ENCODE peak calls at places on chromosome 17, in ten cellular contexts. N is NCI-H1105; G is Calu3; O is DMS79; P is GM23338; J is NCI-H460; Z is hippocampal formation; S is brain pericyte; A is CD8-positive, alpha-beta T cell; D is effector memory CD4-positive, alpha-beta T cell. E is an unnamed sample.

GRCh38 chr17:56756536-56756935 is 77.2 kb downstream of the C17orf67 start:
- DNase-seq in N (no peak), G (no peak), O (no peak), P (no peak), J (no peak), Z (no peak), S (no peak), A (no peak), D (no peak), E (peak)

GRCh38 chr17:81697261-81698044 is 5.7 kb upstream of the MRPL12 start:
- DNase-seq in N (no peak), G (no peak), O (no peak), P (no peak), J (no peak), Z (no peak), S (no peak), A (no peak), D (no peak), E (no peak)

GRCh38 chr17:57751971-57752905 is 7.1 kb upstream of the CCDC182 start:
- DNase-seq in N (no peak), G (no peak), O (no peak), P (no peak), J (no peak), Z (no peak), S (no peak), A (no peak), D (no peak), E (no peak)

GRCh38 chr17:78356163-78356713 is 3.6 kb downstream of the SOCS3 start:
- DNase-seq in N (no peak), G (peak), O (no peak), P (peak), J (peak), Z (no peak), S (no peak), A (peak), D (peak), E (peak)

GRCh38 chr17:49646391-49647255 is 31.3 kb downstream of the SPOP start:
- DNase-seq in N (no peak), G (peak), O (no peak), P (no peak), J (no peak), Z (no peak), S (no peak), A (no peak), D (no peak), E (peak)

GRCh38 chr17:58370309-58370708 is 18.3 kb upstream of the SUPT4H1 start:
- DNase-seq in N (no peak), G (no peak), O (no peak), P (no peak), J (no peak), Z (no peak), S (no peak), A (no peak), D (no peak), E (no peak)

GRCh38 chr17:75404223-75404738 is 1.2 kb downstream of the GRB2 start:
- DNase-seq in N (peak), G (peak), O (no peak), P (peak), J (peak), Z (peak), S (no peak), A (peak), D (peak), E (peak)

GRCh38 chr17:76270770-76271668 is 5.9 kb downstream of the UBALD2 start:
- DNase-seq in N (no peak), G (no peak), O (no peak), P (no peak), J (no peak), Z (no peak), S (no peak), A (no peak), D (no peak), E (no peak)

GRCh38 chr17:46028969-46029565 is 30.0 kb downstream of the STH start:
- DNase-seq in N (no peak), G (no peak), O (no peak), P (no peak), J (no peak), Z (no peak), S (no peak), A (no peak), D (no peak), E (no peak)

GRCh38 chr17:29042679-29043538 is at the start of gene PIPOX:
- DNase-seq in N (peak), G (peak), O (peak), P (peak), J (no peak), Z (peak), S (peak), A (no peak), D (no peak), E (peak)

GRCh38 chr17:81909966-81910839 is 996 bp downstream of the PCYT2 start:
- DNase-seq in N (no peak), G (no peak), O (no peak), P (peak), J (no peak), Z (no peak), S (no peak), A (no peak), D (no peak), E (no peak)

GRCh38 chr17:82064433-82065192 is 991 bp downstream of the DUS1L start:
- DNase-seq in N (no peak), G (peak), O (no peak), P (peak), J (no peak), Z (no peak), S (no peak), A (no peak), D (no peak), E (no peak)

GRCh38 chr17:27944546-27945332 is 51.6 kb upstream of the LYRM9 start:
- DNase-seq in N (no peak), G (no peak), O (no peak), P (peak), J (no peak), Z (no peak), S (no peak), A (no peak), D (no peak), E (no peak)

GRCh38 chr17:51120357-51120738 is 320 bp downstream of the SPAG9 start:
- DNase-seq in N (peak), G (no peak), O (peak), P (no peak), J (no peak), Z (no peak), S (no peak), A (peak), D (no peak), E (no peak)

GRCh38 chr17:18259621-18260331 is 686 bp upstream of the MIEF2 start:
- DNase-seq in N (no peak), G (peak), O (no peak), P (no peak), J (no peak), Z (no peak), S (no peak), A (no peak), D (no peak), E (no peak)

GRCh38 chr17:76427457-76428231 is 25.3 kb downstream of the UBE2O start:
- DNase-seq in N (no peak), G (no peak), O (no peak), P (no peak), J (no peak), Z (no peak), S (no peak), A (no peak), D (no peak), E (peak)

GRCh38 chr17:43634681-43635125 is 27.0 kb downstream of the MEOX1 start:
- DNase-seq in N (no peak), G (no peak), O (no peak), P (no peak), J (no peak), Z (no peak), S (no peak), A (no peak), D (no peak), E (peak)